ENCODE peak calls at places on chromosomes 5 and 9, in nine cellular contexts. One of them, this sample, is unnamed.

GRCh38 chr5:139708877-139709586 is 60.9 kb downstream of the CXXC5 start:
- DNase-seq in KBM-7: peak
- DNase-seq in NCI-H460: no peak
- DNase-seq in RWPE1: no peak
- DNase-seq in RPMI8226: no peak
- DNase-seq in left cardiac atrium: peak
- DNase-seq in activated CD4-positive, alpha-beta T cell treated with anti-CD3 and anti-CD28 coated beads for 48 hours: no peak
- DNase-seq in D341Med: no peak
- DNase-seq in activated T-cell treated with anti-CD3 and anti-CD28 coated beads, Interleukin-2, amount 50 U/mL, for 72 hours: no peak
- DNase-seq in this sample: peak

GRCh38 chr5:546376-546908 is 22.2 kb upstream of the SLC9A3 start:
- DNase-seq in activated CD4-positive, alpha-beta T cell treated with anti-CD3 and anti-CD28 coated beads for 48 hours: no peak
- DNase-seq in NCI-H460: no peak
- DNase-seq in activated T-cell treated with anti-CD3 and anti-CD28 coated beads, Interleukin-2, amount 50 U/mL, for 72 hours: no peak
- DNase-seq in left cardiac atrium: no peak
- DNase-seq in D341Med: no peak
- DNase-seq in KBM-7: no peak
- DNase-seq in RWPE1: no peak
- DNase-seq in RPMI8226: no peak
- DNase-seq in this sample: no peak

GRCh38 chr9:93673844-93674334 is 97.5 kb downstream of the PHF2 start:
- DNase-seq in left cardiac atrium: peak
- DNase-seq in activated T-cell treated with anti-CD3 and anti-CD28 coated beads, Interleukin-2, amount 50 U/mL, for 72 hours: no peak
- DNase-seq in NCI-H460: no peak
- DNase-seq in D341Med: peak
- DNase-seq in activated CD4-positive, alpha-beta T cell treated with anti-CD3 and anti-CD28 coated beads for 48 hours: peak
- DNase-seq in RPMI8226: no peak
- DNase-seq in KBM-7: no peak
- DNase-seq in RWPE1: no peak
- DNase-seq in this sample: no peak

GRCh38 chr5:166722939-166723338 is 1568.5 kb upstream of the WWC1 start:
- DNase-seq in NCI-H460: peak
- DNase-seq in left cardiac atrium: no peak
- DNase-seq in KBM-7: no peak
- DNase-seq in activated CD4-positive, alpha-beta T cell treated with anti-CD3 and anti-CD28 coated beads for 48 hours: no peak
- DNase-seq in RPMI8226: no peak
- DNase-seq in activated T-cell treated with anti-CD3 and anti-CD28 coated beads, Interleukin-2, amount 50 U/mL, for 72 hours: peak
- DNase-seq in RWPE1: peak
- DNase-seq in D341Med: no peak
- DNase-seq in this sample: peak

GRCh38 chr9:3898371-3899218 is 372.8 kb upstream of the RFX3 start:
- DNase-seq in activated T-cell treated with anti-CD3 and anti-CD28 coated beads, Interleukin-2, amount 50 U/mL, for 72 hours: no peak
- DNase-seq in RWPE1: no peak
- DNase-seq in NCI-H460: no peak
- DNase-seq in RPMI8226: no peak
- DNase-seq in left cardiac atrium: peak
- DNase-seq in KBM-7: no peak
- DNase-seq in D341Med: no peak
- DNase-seq in activated CD4-positive, alpha-beta T cell treated with anti-CD3 and anti-CD28 coated beads for 48 hours: no peak
- DNase-seq in this sample: no peak

GRCh38 chr5:142826741-142827492 is 56.7 kb downstream of the ARHGAP26 start:
- DNase-seq in activated CD4-positive, alpha-beta T cell treated with anti-CD3 and anti-CD28 coated beads for 48 hours: peak
- DNase-seq in RWPE1: peak
- DNase-seq in D341Med: no peak
- DNase-seq in KBM-7: peak
- DNase-seq in RPMI8226: peak
- DNase-seq in NCI-H460: no peak
- DNase-seq in left cardiac atrium: no peak
- DNase-seq in activated T-cell treated with anti-CD3 and anti-CD28 coated beads, Interleukin-2, amount 50 U/mL, for 72 hours: peak
- DNase-seq in this sample: peak

GRCh38 chr9:489198-490197 is 274.8 kb downstream of the DOCK8 start:
- DNase-seq in activated T-cell treated with anti-CD3 and anti-CD28 coated beads, Interleukin-2, amount 50 U/mL, for 72 hours: no peak
- DNase-seq in RPMI8226: no peak
- DNase-seq in NCI-H460: no peak
- DNase-seq in activated CD4-positive, alpha-beta T cell treated with anti-CD3 and anti-CD28 coated beads for 48 hours: no peak
- DNase-seq in KBM-7: no peak
- DNase-seq in D341Med: no peak
- DNase-seq in left cardiac atrium: no peak
- DNase-seq in RWPE1: no peak
- DNase-seq in this sample: peak

GRCh38 chr5:367358-368130 is 46.0 kb downstream of the AHRR start:
- DNase-seq in left cardiac atrium: no peak
- DNase-seq in D341Med: peak
- DNase-seq in NCI-H460: no peak
- DNase-seq in activated T-cell treated with anti-CD3 and anti-CD28 coated beads, Interleukin-2, amount 50 U/mL, for 72 hours: no peak
- DNase-seq in RWPE1: no peak
- DNase-seq in RPMI8226: no peak
- DNase-seq in activated CD4-positive, alpha-beta T cell treated with anti-CD3 and anti-CD28 coated beads for 48 hours: no peak
- DNase-seq in KBM-7: no peak
- DNase-seq in this sample: no peak

GRCh38 chr5:142686210-142686734 is 382 bp upstream of the FGF1 start:
- DNase-seq in NCI-H460: no peak
- DNase-seq in left cardiac atrium: no peak
- DNase-seq in RPMI8226: no peak
- DNase-seq in KBM-7: no peak
- DNase-seq in D341Med: no peak
- DNase-seq in activated T-cell treated with anti-CD3 and anti-CD28 coated beads, Interleukin-2, amount 50 U/mL, for 72 hours: no peak
- DNase-seq in activated CD4-positive, alpha-beta T cell treated with anti-CD3 and anti-CD28 coated beads for 48 hours: no peak
- DNase-seq in RWPE1: peak
- DNase-seq in this sample: no peak

GRCh38 chr5:151181818-151182217 is 24.2 kb upstream of the ANXA6 start:
- DNase-seq in RWPE1: no peak
- DNase-seq in left cardiac atrium: no peak
- DNase-seq in NCI-H460: no peak
- DNase-seq in activated CD4-positive, alpha-beta T cell treated with anti-CD3 and anti-CD28 coated beads for 48 hours: no peak
- DNase-seq in RPMI8226: no peak
- DNase-seq in activated T-cell treated with anti-CD3 and anti-CD28 coated beads, Interleukin-2, amount 50 U/mL, for 72 hours: no peak
- DNase-seq in KBM-7: no peak
- DNase-seq in D341Med: no peak
- DNase-seq in this sample: no peak

GRCh38 chr9:104110509-104110908 is 16.4 kb downstream of the SMC2 start:
- DNase-seq in D341Med: no peak
- DNase-seq in RPMI8226: no peak
- DNase-seq in left cardiac atrium: no peak
- DNase-seq in activated CD4-positive, alpha-beta T cell treated with anti-CD3 and anti-CD28 coated beads for 48 hours: no peak
- DNase-seq in RWPE1: no peak
- DNase-seq in NCI-H460: no peak
- DNase-seq in KBM-7: no peak
- DNase-seq in activated T-cell treated with anti-CD3 and anti-CD28 coated beads, Interleukin-2, amount 50 U/mL, for 72 hours: no peak
- DNase-seq in this sample: no peak

GRCh38 chr5:175417384-175417783 is 26.6 kb downstream of the DRD1 start:
- DNase-seq in RWPE1: no peak
- DNase-seq in D341Med: no peak
- DNase-seq in activated T-cell treated with anti-CD3 and anti-CD28 coated beads, Interleukin-2, amount 50 U/mL, for 72 hours: no peak
- DNase-seq in RPMI8226: no peak
- DNase-seq in activated CD4-positive, alpha-beta T cell treated with anti-CD3 and anti-CD28 coated beads for 48 hours: no peak
- DNase-seq in KBM-7: no peak
- DNase-seq in NCI-H460: no peak
- DNase-seq in left cardiac atrium: no peak
- DNase-seq in this sample: no peak

GRCh38 chr9:130137870-130138653 is 34.1 kb upstream of the NCS1 start:
- DNase-seq in D341Med: no peak
- DNase-seq in activated CD4-positive, alpha-beta T cell treated with anti-CD3 and anti-CD28 coated beads for 48 hours: peak
- DNase-seq in RWPE1: peak
- DNase-seq in activated T-cell treated with anti-CD3 and anti-CD28 coated beads, Interleukin-2, amount 50 U/mL, for 72 hours: no peak
- DNase-seq in RPMI8226: no peak
- DNase-seq in left cardiac atrium: peak
- DNase-seq in KBM-7: peak
- DNase-seq in NCI-H460: peak
- DNase-seq in this sample: no peak

GRCh38 chr5:141557681-141558136 is 61.1 kb downstream of the DIAPH1 start:
- DNase-seq in NCI-H460: peak
- DNase-seq in RPMI8226: peak
- DNase-seq in activated CD4-positive, alpha-beta T cell treated with anti-CD3 and anti-CD28 coated beads for 48 hours: peak
- DNase-seq in RWPE1: peak
- DNase-seq in KBM-7: peak
- DNase-seq in activated T-cell treated with anti-CD3 and anti-CD28 coated beads, Interleukin-2, amount 50 U/mL, for 72 hours: peak
- DNase-seq in D341Med: peak
- DNase-seq in left cardiac atrium: peak
- DNase-seq in this sample: peak

GRCh38 chr5:171945476-171945875 is 61.0 kb downstream of the FBXW11 start:
- DNase-seq in activated CD4-positive, alpha-beta T cell treated with anti-CD3 and anti-CD28 coated beads for 48 hours: no peak
- DNase-seq in activated T-cell treated with anti-CD3 and anti-CD28 coated beads, Interleukin-2, amount 50 U/mL, for 72 hours: no peak
- DNase-seq in RWPE1: peak
- DNase-seq in RPMI8226: no peak
- DNase-seq in left cardiac atrium: no peak
- DNase-seq in KBM-7: no peak
- DNase-seq in D341Med: no peak
- DNase-seq in NCI-H460: no peak
- DNase-seq in this sample: no peak

GRCh38 chr5:35117960-35118359 is 70.2 kb upstream of the AGXT2 start:
- DNase-seq in RWPE1: no peak
- DNase-seq in KBM-7: no peak
- DNase-seq in activated CD4-positive, alpha-beta T cell treated with anti-CD3 and anti-CD28 coated beads for 48 hours: no peak
- DNase-seq in D341Med: no peak
- DNase-seq in NCI-H460: no peak
- DNase-seq in left cardiac atrium: no peak
- DNase-seq in activated T-cell treated with anti-CD3 and anti-CD28 coated beads, Interleukin-2, amount 50 U/mL, for 72 hours: no peak
- DNase-seq in RPMI8226: no peak
- DNase-seq in this sample: no peak

GRCh38 chr9:137318976-137319375 is 16.9 kb upstream of the NRARP start:
- DNase-seq in RWPE1: no peak
- DNase-seq in activated CD4-positive, alpha-beta T cell treated with anti-CD3 and anti-CD28 coated beads for 48 hours: no peak
- DNase-seq in D341Med: no peak
- DNase-seq in NCI-H460: peak
- DNase-seq in activated T-cell treated with anti-CD3 and anti-CD28 coated beads, Interleukin-2, amount 50 U/mL, for 72 hours: no peak
- DNase-seq in RPMI8226: no peak
- DNase-seq in left cardiac atrium: peak
- DNase-seq in KBM-7: no peak
- DNase-seq in this sample: no peak

GRCh38 chr5:75964008-75964407 is 119.2 kb upstream of the SV2C start:
- DNase-seq in KBM-7: peak
- DNase-seq in D341Med: no peak
- DNase-seq in activated T-cell treated with anti-CD3 and anti-CD28 coated beads, Interleukin-2, amount 50 U/mL, for 72 hours: no peak
- DNase-seq in NCI-H460: no peak
- DNase-seq in left cardiac atrium: no peak
- DNase-seq in activated CD4-positive, alpha-beta T cell treated with anti-CD3 and anti-CD28 coated beads for 48 hours: no peak
- DNase-seq in RWPE1: no peak
- DNase-seq in RPMI8226: peak
- DNase-seq in this sample: no peak

GRCh38 chr5:54900906-54901725 is 84.3 kb downstream of the ESM1 start:
- DNase-seq in RWPE1: no peak
- DNase-seq in NCI-H460: no peak
- DNase-seq in left cardiac atrium: peak
- DNase-seq in activated T-cell treated with anti-CD3 and anti-CD28 coated beads, Interleukin-2, amount 50 U/mL, for 72 hours: no peak
- DNase-seq in activated CD4-positive, alpha-beta T cell treated with anti-CD3 and anti-CD28 coated beads for 48 hours: no peak
- DNase-seq in KBM-7: no peak
- DNase-seq in D341Med: no peak
- DNase-seq in RPMI8226: no peak
- DNase-seq in this sample: no peak

GRCh38 chr9:116383956-116384355 is 230.4 kb downstream of the PAPPA start:
- DNase-seq in activated CD4-positive, alpha-beta T cell treated with anti-CD3 and anti-CD28 coated beads for 48 hours: no peak
- DNase-seq in KBM-7: no peak
- DNase-seq in D341Med: no peak
- DNase-seq in NCI-H460: no peak
- DNase-seq in activated T-cell treated with anti-CD3 and anti-CD28 coated beads, Interleukin-2, amount 50 U/mL, for 72 hours: no peak
- DNase-seq in RWPE1: no peak
- DNase-seq in RPMI8226: no peak
- DNase-seq in left cardiac atrium: no peak
- DNase-seq in this sample: no peak

GRCh38 chr9:137294091-137294683 is 7.9 kb downstream of the NRARP start:
- DNase-seq in RPMI8226: peak
- DNase-seq in activated T-cell treated with anti-CD3 and anti-CD28 coated beads, Interleukin-2, amount 50 U/mL, for 72 hours: no peak
- DNase-seq in activated CD4-positive, alpha-beta T cell treated with anti-CD3 and anti-CD28 coated beads for 48 hours: peak
- DNase-seq in KBM-7: peak
- DNase-seq in D341Med: no peak
- DNase-seq in left cardiac atrium: peak
- DNase-seq in NCI-H460: peak
- DNase-seq in RWPE1: no peak
- DNase-seq in this sample: peak

GRCh38 chr5:125398466-125398865 is 652.0 kb upstream of the ZNF608 start:
- DNase-seq in RPMI8226: no peak
- DNase-seq in left cardiac atrium: no peak
- DNase-seq in D341Med: no peak
- DNase-seq in activated T-cell treated with anti-CD3 and anti-CD28 coated beads, Interleukin-2, amount 50 U/mL, for 72 hours: no peak
- DNase-seq in NCI-H460: no peak
- DNase-seq in RWPE1: no peak
- DNase-seq in activated CD4-positive, alpha-beta T cell treated with anti-CD3 and anti-CD28 coated beads for 48 hours: no peak
- DNase-seq in KBM-7: no peak
- DNase-seq in this sample: no peak

This sample was measured in A549.